ENCODE peak calls at places on chromosome 1, in five cellular contexts. K is naive thymus-derived CD4-positive, alpha-beta T cell; D is Peyer's patch; J is psoas muscle; R is SJSA1. N is an unnamed sample.

GRCh38 chr1:113946668-113947387 is 17.7 kb downstream of the HIPK1 start:
- DNase-seq in K (no peak), R (no peak), J (no peak), D (no peak), N (no peak)

GRCh38 chr1:4086921-4087320 is 186.8 kb upstream of the C1orf174 start:
- DNase-seq in D (peak), K (no peak), R (no peak), J (no peak), N (no peak)

GRCh38 chr1:12643785-12644184 is at the start of gene AADACL4:
- DNase-seq in D (no peak), R (no peak), J (no peak), K (no peak), N (no peak)

GRCh38 chr1:15950763-15951295 is 25.1 kb downstream of the ZBTB17 start:
- DNase-seq in K (no peak), D (peak), J (no peak), R (peak), N (peak)

GRCh38 chr1:220769205-220769604 is 17.5 kb upstream of the MTARC1 start:
- DNase-seq in R (no peak), D (no peak), J (no peak), K (no peak), N (no peak)

GRCh38 chr1:94316836-94317789 is 79.7 kb upstream of the ARHGAP29 start:
- DNase-seq in R (peak), J (no peak), D (no peak), K (no peak), N (no peak)

GRCh38 chr1:61013189-61013952 is 69.0 kb upstream of the NFIA start:
- DNase-seq in J (no peak), K (no peak), R (no peak), D (no peak), N (no peak)

GRCh38 chr1:53662951-53663350 is 76.0 kb downstream of the GLIS1 start:
- DNase-seq in J (no peak), D (no peak), R (no peak), K (no peak), N (no peak)

GRCh38 chr1:40855513-40855912 is 6.7 kb downstream of the CITED4 start:
- DNase-seq in D (no peak), J (no peak), K (no peak), R (no peak), N (no peak)

GRCh38 chr1:91166106-91166712 is 144.4 kb upstream of the ZNF644 start:
- DNase-seq in R (no peak), K (peak), J (peak), D (peak), N (no peak)

GRCh38 chr1:112146201-112146715 is 156.8 kb upstream of the KCND3 start:
- DNase-seq in R (no peak), J (no peak), K (no peak), D (no peak), N (no peak)

GRCh38 chr1:109579496-109579895 is 31.1 kb downstream of the GNAI3 start:
- DNase-seq in R (no peak), J (no peak), D (no peak), K (no peak), N (no peak)

GRCh38 chr1:184624051-184624450 is 130.6 kb downstream of the EDEM3 start:
- DNase-seq in D (no peak), J (no peak), R (no peak), K (no peak), N (no peak)

GRCh38 chr1:14970115-14970798 is 183.3 kb upstream of the TMEM51 start:
- DNase-seq in D (no peak), R (peak), K (no peak), J (peak), N (no peak)

GRCh38 chr1:89888480-89889335 is 67.9 kb downstream of the LRRC8D start:
- DNase-seq in R (no peak), K (no peak), D (no peak), J (no peak), N (no peak)
- H3K27ac ChIP-seq in R (no peak), K (no peak), D (no peak), J (no peak), N (no peak)

GRCh38 chr1:6288674-6289073 is 27.8 kb upstream of the GPR153 start:
- DNase-seq in K (no peak), J (no peak), D (no peak), R (no peak), N (no peak)

GRCh38 chr1:6288026-6288425 is 27.1 kb upstream of the GPR153 start:
- DNase-seq in K (no peak), D (no peak), R (no peak), J (no peak), N (peak)

GRCh38 chr1:6287029-6287428 is 26.1 kb upstream of the GPR153 start:
- DNase-seq in R (no peak), K (no peak), D (no peak), J (no peak), N (peak)

GRCh38 chr1:6286266-6286665 is 25.4 kb upstream of the GPR153 start:
- DNase-seq in J (no peak), K (no peak), R (no peak), D (no peak), N (no peak)

GRCh38 chr1:6287431-6287886 is 26.6 kb upstream of the GPR153 start:
- DNase-seq in K (no peak), R (no peak), D (no peak), J (no peak), N (no peak)
- H3K27ac ChIP-seq in K (no peak), R (no peak), D (no peak), J (no peak), N (no peak)

GRCh38 chr1:151158751-151159251 is 2.4 kb downstream of the TNFAIP8L2 start:
- DNase-seq in R (no peak), D (no peak), K (no peak), J (no peak), N (peak)
- H3K27ac ChIP-seq in R (no peak), D (no peak), K (peak), J (peak), N (no peak)

GRCh38 chr1:175268720-175269119 is 76.1 kb upstream of the KIAA0040 start:
- DNase-seq in D (no peak), K (no peak), J (no peak), R (no peak), N (no peak)
- H3K27ac ChIP-seq in D (peak), K (no peak), J (peak), R (peak), N (no peak)

GRCh38 chr1:21620011-21620410 is 49.1 kb downstream of the RAP1GAP start:
- DNase-seq in R (no peak), K (no peak), D (no peak), J (no peak), N (no peak)

GRCh38 chr1:21620461-21620860 is 48.7 kb downstream of the RAP1GAP start:
- DNase-seq in R (no peak), D (no peak), K (no peak), J (no peak), N (no peak)

GRCh38 chr1:21621051-21621450 is 48.1 kb downstream of the RAP1GAP start:
- DNase-seq in D (no peak), R (no peak), J (no peak), K (no peak), N (no peak)

GRCh38 chr1:21618059-21618458 is 51.1 kb downstream of the RAP1GAP start:
- DNase-seq in R (no peak), D (no peak), J (no peak), K (no peak), N (no peak)

DNA sequence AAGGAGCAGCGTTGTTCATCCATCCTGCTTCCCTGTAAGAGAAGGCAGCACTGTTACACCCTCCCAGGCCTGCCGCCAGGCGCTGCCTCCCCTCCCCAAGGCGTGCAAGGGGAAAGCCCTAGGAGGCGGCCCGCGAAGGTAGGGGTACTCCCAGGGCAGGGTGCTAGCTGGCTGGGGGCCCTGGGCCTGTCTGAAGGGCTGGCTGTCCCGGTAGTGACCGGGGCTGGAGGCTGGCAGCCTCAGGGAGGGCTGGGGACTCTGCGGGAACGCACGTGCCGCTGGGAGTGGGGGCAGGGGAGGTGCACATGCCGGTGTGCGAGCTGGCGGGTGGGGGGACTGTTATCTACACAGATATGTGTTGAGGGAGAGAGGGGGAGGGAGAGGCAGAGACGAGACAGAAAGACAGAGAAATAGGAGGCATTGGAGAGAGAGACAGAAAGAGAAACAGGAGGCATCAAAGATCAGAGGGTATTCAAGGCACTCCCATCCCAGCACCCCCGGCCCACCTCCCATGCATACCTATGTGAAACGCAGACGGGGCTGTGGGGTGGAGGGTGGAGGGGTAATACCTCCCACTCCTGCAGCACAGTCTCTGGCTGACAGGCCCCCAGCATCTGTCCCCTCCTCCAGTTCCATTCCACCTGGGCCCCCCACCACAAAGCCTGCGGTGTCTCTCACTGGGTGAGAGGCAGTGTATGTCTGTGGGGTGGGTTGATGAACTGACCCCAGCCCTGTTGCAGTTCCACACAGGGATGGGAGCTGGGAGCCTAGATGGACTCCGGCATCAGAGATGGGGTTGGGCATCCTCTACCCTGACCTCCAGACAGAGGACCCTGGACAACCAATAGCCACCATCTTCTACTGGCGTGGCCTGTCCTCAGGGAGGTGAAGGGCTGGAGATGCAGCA is 49.9 kb downstream of the RAP1GAP start:
- DNase-seq in J (no peak), D (no peak), R (no peak), K (no peak), N (no peak)
- H3K27ac ChIP-seq in J (no peak), D (no peak), R (no peak), K (no peak), N (peak)

GRCh38 chr1:117571496-117571895 is 34.4 kb upstream of the TENT5C start:
- DNase-seq in D (peak), J (no peak), K (no peak), R (peak), N (no peak)
- H3K27ac ChIP-seq in D (no peak), J (no peak), K (no peak), R (no peak), N (no peak)

GRCh38 chr1:174219606-174220370 is 60.5 kb downstream of the RABGAP1L start:
- DNase-seq in R (no peak), K (no peak), J (no peak), D (no peak), N (no peak)

GRCh38 chr1:174221681-174222080 is 62.4 kb downstream of the RABGAP1L start:
- DNase-seq in D (no peak), J (no peak), K (no peak), R (no peak), N (no peak)

GRCh38 chr1:174222166-174222949 is 63.0 kb downstream of the RABGAP1L start:
- DNase-seq in J (no peak), D (no peak), K (no peak), R (no peak), N (no peak)

GRCh38 chr1:174225499-174226204 is 66.3 kb downstream of the RABGAP1L start:
- DNase-seq in J (no peak), K (no peak), R (no peak), D (no peak), N (no peak)

DNA sequence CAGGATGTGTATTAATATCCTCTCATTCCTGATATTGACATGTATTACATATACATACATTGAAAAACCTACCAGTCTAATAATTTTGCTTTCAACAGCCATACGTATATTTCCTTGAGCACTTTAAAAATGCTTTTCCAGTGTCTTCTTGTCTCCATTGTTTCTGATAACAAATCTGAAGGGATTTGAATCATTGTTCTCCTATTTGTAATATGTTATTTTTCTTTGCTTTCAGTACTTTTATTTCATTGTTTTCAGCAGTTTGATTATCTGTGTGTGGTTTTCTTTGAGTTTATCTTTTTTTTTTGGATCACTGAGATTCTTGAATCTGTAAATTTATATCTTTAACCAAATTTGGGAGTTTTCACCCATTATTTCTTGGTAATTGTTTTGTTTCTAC is 65.3 kb downstream of the RABGAP1L start:
- DNase-seq in D (no peak), J (no peak), K (no peak), R (no peak), N (no peak)
- H3K27ac ChIP-seq in D (no peak), J (no peak), K (no peak), R (no peak), N (no peak)

GRCh38 chr1:162200096-162200847 is 130.8 kb downstream of the NOS1AP start:
- DNase-seq in J (no peak), K (no peak), D (no peak), R (no peak), N (no peak)

GRCh38 chr1:162196387-162196786 is 126.9 kb downstream of the NOS1AP start:
- DNase-seq in D (peak), J (no peak), R (no peak), K (no peak), N (no peak)

GRCh38 chr1:162195567-162195966 is 126.1 kb downstream of the NOS1AP start:
- DNase-seq in J (no peak), R (no peak), K (no peak), D (no peak), N (no peak)

GRCh38 chr1:162197041-162197511 is 127.6 kb downstream of the NOS1AP start:
- DNase-seq in D (peak), R (no peak), K (no peak), J (no peak), N (no peak)

DNA sequence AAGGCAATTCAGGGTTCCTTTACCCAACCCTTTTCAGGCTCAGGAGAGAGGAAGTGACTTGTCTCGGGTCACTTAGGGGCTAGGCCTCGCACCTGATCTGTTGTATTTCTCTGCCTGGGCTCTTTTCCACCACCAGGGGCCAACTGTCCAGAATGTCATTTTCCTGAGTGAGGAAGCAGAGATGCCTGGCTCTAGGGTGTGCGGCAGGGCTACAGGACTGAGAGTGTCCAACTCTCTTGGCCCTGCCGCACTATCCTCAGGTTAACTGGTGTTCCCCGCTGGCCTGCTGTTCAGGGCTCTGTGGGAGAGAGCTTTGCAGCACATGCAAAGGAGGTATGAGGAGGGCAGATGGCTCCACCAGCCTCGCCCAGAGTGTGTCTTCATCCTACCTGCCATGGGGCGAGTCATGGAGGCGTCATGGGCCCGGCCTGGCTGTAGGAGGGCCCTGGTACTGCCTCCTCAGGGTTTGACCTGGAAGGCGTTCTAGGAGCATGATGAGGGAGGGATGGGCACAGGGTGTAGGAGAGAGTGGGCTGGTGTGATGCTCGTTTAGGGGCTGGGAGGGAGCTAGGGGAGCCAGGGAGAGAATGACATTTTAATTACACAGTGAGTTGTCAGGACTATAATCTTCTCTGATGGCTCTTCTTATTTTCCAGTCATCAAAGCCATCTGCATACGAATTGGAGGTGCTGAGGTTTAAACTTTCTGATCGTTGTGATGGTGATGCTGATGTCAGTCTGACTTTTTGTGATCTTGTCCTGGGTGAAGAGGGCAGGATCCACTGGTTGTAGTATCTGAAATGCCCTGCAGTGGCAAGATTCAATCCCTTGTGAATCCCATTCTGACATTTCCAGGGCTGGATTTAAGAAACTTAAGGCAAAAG is 128.4 kb downstream of the NOS1AP start:
- DNase-seq in J (no peak), K (no peak), R (no peak), D (no peak), N (no peak)
- H3K27ac ChIP-seq in J (no peak), K (no peak), R (no peak), D (no peak), N (no peak)

GRCh38 chr1:202012544-202013478 is 2.4 kb downstream of the ELF3 start:
- DNase-seq in J (no peak), K (no peak), D (peak), R (no peak), N (no peak)

GRCh38 chr1:202014060-202014459 is 3.7 kb downstream of the ELF3 start:
- DNase-seq in J (no peak), R (no peak), K (no peak), D (no peak), N (no peak)

GRCh38 chr1:202010042-202011015 is at the start of gene ELF3:
- DNase-seq in J (no peak), R (no peak), K (no peak), D (peak), N (peak)

GRCh38 chr1:202013601-202014000 is 3.2 kb downstream of the ELF3 start:
- DNase-seq in J (no peak), R (no peak), D (peak), K (no peak), N (no peak)

GRCh38 chr1:202011994-202012393 is 1.6 kb downstream of the ELF3 start:
- DNase-seq in D (no peak), K (no peak), J (no peak), R (no peak), N (no peak)
- H3K27ac ChIP-seq in D (peak), K (no peak), J (no peak), R (no peak), N (peak)

DNA sequence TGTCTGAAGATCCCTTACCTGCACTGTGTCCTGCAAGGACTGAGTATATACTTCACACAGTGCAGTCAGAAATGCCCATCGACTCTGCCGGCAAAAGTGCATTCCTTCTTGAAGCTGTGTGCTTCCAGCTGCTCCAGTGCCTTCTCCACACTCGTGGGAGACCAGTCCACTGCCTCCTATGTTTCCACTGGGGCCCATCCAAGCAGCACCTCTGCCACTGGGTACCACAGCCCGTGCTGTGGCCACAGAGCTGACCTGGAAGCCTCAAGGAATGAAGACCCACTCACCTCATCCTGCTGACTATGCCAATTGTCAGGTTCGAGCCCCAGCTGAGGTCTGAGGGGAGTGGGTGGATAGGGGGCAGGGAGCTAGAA is 108.1 kb downstream of the GDAP2 start:
- DNase-seq in J (no peak), D (no peak), R (no peak), K (no peak), N (no peak)
- H3K27ac ChIP-seq in J (peak), D (no peak), R (peak), K (no peak), N (no peak)

N was measured in kidney.